ENCODE peak calls at places on chromosomes 12 and 14, in eight cellular contexts. J, U, I, B, K, E, Y and L are unnamed samples.

GRCh38 chr14:67820428-67820881 is 876 bp downstream of the RAD51B start:
- DNase-seq in Y (no peak), K (no peak), B (peak), J (peak), E (no peak), U (no peak), I (no peak), L (peak)

GRCh38 chr12:43988838-43989560 is 153.1 kb downstream of the TMEM117 start:
- DNase-seq in K (no peak), I (peak), Y (no peak), B (peak), U (no peak), J (peak), E (no peak), L (no peak)

GRCh38 chr14:67385120-67385519 is 25.0 kb downstream of the EIF2S1 start:
- DNase-seq in E (no peak), U (no peak), J (no peak), I (no peak), K (no peak), B (no peak), Y (no peak), L (no peak)

GRCh38 chr14:105301103-105301914 is 508 bp upstream of the BRF1 start:
- DNase-seq in E (peak), J (peak), I (peak), K (peak), B (peak), U (peak), Y (peak), L (peak)

GRCh38 chr12:123041042-123041531 is 60.6 kb downstream of the ARL6IP4 start:
- DNase-seq in K (no peak), U (no peak), Y (no peak), E (no peak), I (no peak), J (no peak), B (no peak), L (no peak)

GRCh38 chr14:24859559-24859958 is 190.4 kb downstream of the STXBP6 start:
- DNase-seq in B (no peak), J (no peak), K (no peak), E (no peak), I (no peak), Y (no peak), U (no peak), L (no peak)

GRCh38 chr12:56836800-56837663 is 73.9 kb downstream of the HSD17B6 start:
- DNase-seq in Y (no peak), U (no peak), J (peak), E (no peak), I (peak), K (no peak), B (peak), L (peak)

GRCh38 chr12:15227004-15227679 is 5.9 kb upstream of the RERG start:
- DNase-seq in U (peak), I (no peak), E (peak), Y (peak), B (peak), J (peak), K (peak), L (peak)

GRCh38 chr12:111369496-111370220 is 763 bp upstream of the PHETA1 start:
- DNase-seq in I (no peak), U (no peak), B (no peak), J (no peak), K (no peak), Y (no peak), E (no peak), L (no peak)

GRCh38 chr14:74963705-74964271 is 8.4 kb upstream of the PGF start:
- DNase-seq in E (peak), J (peak), U (no peak), B (peak), I (no peak), Y (peak), K (no peak), L (peak)

GRCh38 chr14:24368562-24369252 is 723 bp downstream of the NFATC4 start:
- DNase-seq in J (peak), B (peak), U (peak), I (no peak), Y (peak), K (no peak), E (peak), L (peak)

GRCh38 chr14:21041676-21042433 is at the start of gene RNASE7:
- DNase-seq in U (no peak), Y (no peak), J (peak), I (no peak), E (peak), K (no peak), B (peak), L (peak)

GRCh38 chr12:54173906-54174471 is 14.8 kb downstream of the SMUG1 start:
- DNase-seq in B (no peak), Y (no peak), I (no peak), U (no peak), K (no peak), J (no peak), E (no peak), L (no peak)

GRCh38 chr14:51581017-51581881 is 70.5 kb upstream of the FRMD6 start:
- DNase-seq in I (no peak), U (no peak), J (peak), K (no peak), E (no peak), B (peak), Y (no peak), L (peak)

GRCh38 chr14:59870277-59871165 is at the start of gene RTN1:
- DNase-seq in I (no peak), U (no peak), E (peak), J (peak), B (peak), Y (peak), K (peak), L (peak)

GRCh38 chr12:34602213-34602940 is 580.1 kb downstream of the ALG10 start:
- DNase-seq in Y (peak), I (no peak), E (no peak), J (no peak), K (no peak), B (no peak), U (no peak), L (no peak)

GRCh38 chr12:111482464-111482863 is 76.7 kb downstream of the SH2B3 start:
- DNase-seq in U (no peak), K (no peak), E (no peak), J (no peak), I (no peak), Y (no peak), B (no peak), L (no peak)

GRCh38 chr14:65482769-65483438 is 70.4 kb downstream of the FUT8 start:
- DNase-seq in J (peak), B (no peak), Y (no peak), U (no peak), E (no peak), I (no peak), K (no peak), L (no peak)

GRCh38 chr12:116213014-116213413 is 64.5 kb downstream of the MED13L start:
- DNase-seq in U (no peak), Y (no peak), J (no peak), B (no peak), K (no peak), I (no peak), E (no peak), L (no peak)

GRCh38 chr14:88005978-88006851 is 1.3 kb downstream of the GPR65 start:
- DNase-seq in J (no peak), U (no peak), K (no peak), B (peak), I (peak), E (no peak), Y (no peak), L (no peak)

GRCh38 chr12:127254420-127254955 is 1012.5 kb upstream of the TMEM132C start:
- DNase-seq in U (no peak), Y (no peak), B (no peak), E (no peak), K (no peak), J (no peak), I (no peak), L (no peak)

GRCh38 chr14:34062353-34062973 is 111.6 kb upstream of the EGLN3 start:
- DNase-seq in I (no peak), U (no peak), K (no peak), J (no peak), Y (no peak), B (no peak), E (no peak), L (no peak)

GRCh38 chr12:104460973-104461693 is 4.4 kb downstream of the CHST11 start:
- DNase-seq in J (no peak), K (no peak), I (no peak), B (no peak), Y (no peak), E (no peak), U (no peak), L (no peak)
- H3K4me3 ChIP-seq in J (no peak), K (no peak), I (peak), B (no peak), Y (no peak), E (no peak), U (no peak), L (no peak)

GRCh38 chr12:124566181-124567034 is 1.0 kb downstream of the NCOR2 start:
- DNase-seq in B (peak), J (peak), Y (peak), E (peak), K (peak), U (peak), I (no peak), L (peak)
- TF ChIP-seq CTCF in B (no peak), J (no peak), Y (no peak), E (no peak), K (no peak), U (peak), I (no peak), L (no peak)

GRCh38 chr12:991350-992278 is 591 bp downstream of the ERC1 start:
- DNase-seq in K (no peak), Y (no peak), U (peak), I (no peak), J (peak), B (no peak), E (no peak), L (peak)

GRCh38 chr12:989751-990278 is 1.2 kb upstream of the ERC1 start:
- DNase-seq in K (no peak), Y (peak), B (peak), E (no peak), U (peak), I (no peak), J (peak), L (peak)

GRCh38 chr12:990308-990648 is 745 bp upstream of the ERC1 start:
- DNase-seq in U (peak), K (peak), I (no peak), Y (peak), B (peak), J (peak), E (peak), L (peak)

GRCh38 chr12:990649-991349 is at the start of gene ERC1:
- DNase-seq in U (peak), K (peak), Y (peak), E (peak), J (peak), B (peak), I (no peak), L (peak)

GRCh38 chr12:992647-993046 is 1.6 kb downstream of the ERC1 start:
- DNase-seq in E (no peak), K (no peak), I (no peak), U (no peak), J (peak), Y (no peak), B (no peak), L (no peak)
- H3K4me3 ChIP-seq in E (peak), K (no peak), I (no peak), U (no peak), J (peak), Y (no peak), B (no peak), L (peak)

DNA sequence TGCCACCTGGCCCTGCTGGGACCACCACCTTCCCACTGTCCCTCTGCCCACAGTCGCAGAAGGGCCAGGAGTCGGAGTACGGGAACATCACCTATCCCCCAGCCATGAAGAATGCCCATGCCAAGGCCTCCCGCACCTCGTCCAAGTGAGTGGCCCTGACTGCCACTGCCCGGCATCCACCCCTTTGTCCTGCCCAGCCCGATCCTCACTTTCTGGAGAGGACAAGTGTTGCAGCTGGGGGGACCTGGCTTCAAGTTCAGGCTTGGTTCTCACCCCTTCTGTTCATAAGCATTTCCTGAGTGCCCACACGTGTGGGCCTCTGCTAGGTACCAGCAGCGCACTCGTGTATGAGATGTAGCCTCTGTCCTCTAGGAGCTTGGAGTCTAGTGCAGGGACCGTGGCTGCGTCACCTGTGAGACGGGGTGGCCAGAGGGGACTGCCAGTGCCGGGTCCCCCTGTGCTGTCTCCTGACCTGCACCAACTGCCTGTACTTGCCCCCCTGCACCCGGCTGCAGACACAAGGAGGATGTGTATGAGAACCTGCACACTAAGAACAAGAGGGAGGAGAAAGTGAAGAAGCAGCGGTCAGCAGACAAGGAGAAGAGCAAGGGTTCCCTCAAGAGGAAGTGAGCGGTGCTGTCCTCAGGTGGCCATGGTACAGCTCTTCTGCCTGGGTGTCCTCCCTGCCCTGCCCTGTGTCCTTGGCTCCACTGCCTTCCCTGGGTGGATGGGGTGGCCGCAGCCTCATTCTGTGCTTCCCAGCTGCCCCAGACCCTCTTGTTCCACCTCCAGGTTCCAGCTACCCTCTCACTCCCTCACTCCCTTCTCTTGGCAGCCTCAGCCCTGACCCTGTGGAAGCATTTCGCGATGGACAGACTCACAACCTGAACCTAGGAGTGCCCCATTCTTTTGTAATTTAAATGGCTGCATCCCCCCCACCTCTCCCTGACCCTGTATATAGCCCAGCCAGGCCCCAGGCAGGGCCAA is 9.4 kb downstream of the PTPN6 start:
- DNase-seq in U (peak), E (peak), J (peak), K (no peak), B (peak), Y (peak), I (no peak), L (peak)
- TF ChIP-seq CTCF in U (no peak), E (no peak), J (peak), K (no peak), B (no peak), Y (no peak), I (peak), L (no peak)

DNA sequence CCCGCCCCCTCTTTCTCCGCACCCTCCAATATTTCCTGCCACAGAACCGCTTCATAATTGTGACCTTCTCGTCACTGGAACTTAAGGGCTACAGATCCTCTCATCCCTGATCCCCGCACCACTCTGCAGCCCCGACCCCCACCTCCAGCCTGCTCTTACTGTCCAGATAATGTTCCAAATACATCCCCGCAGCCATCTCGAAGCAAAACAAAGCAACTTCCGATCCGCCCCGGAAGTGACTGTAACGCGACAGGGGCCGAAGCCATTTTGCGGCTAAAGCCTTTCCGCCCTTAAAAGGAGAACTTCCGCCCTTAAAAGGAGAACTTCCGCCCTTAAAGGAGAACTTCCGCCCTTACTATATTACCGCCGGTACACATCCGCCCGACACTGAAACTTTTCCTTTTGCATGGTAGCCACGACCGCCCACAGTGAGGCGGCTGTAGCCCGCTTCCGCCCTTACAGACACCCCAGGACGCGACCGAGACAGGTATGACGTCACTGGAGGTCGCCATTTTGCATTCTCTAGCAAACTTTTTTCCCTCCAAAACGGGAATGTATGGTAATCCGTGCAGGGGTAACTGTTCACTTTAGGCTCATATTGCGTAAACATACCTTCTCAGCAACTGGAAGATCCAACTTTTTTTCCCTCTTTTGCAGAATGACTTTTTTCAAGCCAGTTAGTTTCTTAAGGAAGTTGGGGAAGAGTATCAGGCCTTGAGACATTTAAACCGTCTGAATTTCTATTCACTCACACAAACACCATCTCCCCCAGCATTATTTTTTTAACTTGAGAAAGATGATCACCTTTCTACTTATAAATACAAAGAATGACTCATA is at the start of gene ING4:
- DNase-seq in Y (peak), U (peak), J (peak), B (peak), K (peak), I (peak), E (peak), L (peak)
- H3K4me3 ChIP-seq in Y (peak), U (peak), J (peak), B (peak), K (peak), I (peak), E (peak), L (peak)

DNA sequence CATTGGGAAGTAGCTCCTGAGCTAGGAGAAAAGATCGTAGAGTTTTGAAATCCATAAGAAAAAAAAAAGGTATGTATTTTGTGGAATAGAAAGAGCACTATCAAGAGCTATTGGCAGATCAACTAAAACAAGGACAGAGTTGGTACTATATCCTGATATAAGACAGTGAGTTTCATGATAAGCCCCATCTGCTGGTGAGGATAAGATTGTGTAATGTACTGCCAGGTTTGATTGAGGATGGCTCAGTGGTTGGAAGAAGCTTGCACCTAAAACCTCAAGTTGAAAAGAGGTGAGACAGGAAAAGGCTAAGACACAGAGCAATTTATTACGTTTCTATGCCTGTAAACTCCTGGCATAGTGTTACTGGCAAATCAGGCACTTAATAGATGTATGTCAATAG is 525.6 kb downstream of the FLRT2 start:
- DNase-seq in J (peak), E (no peak), I (no peak), U (no peak), Y (no peak), B (peak), K (no peak), L (peak)
- TF ChIP-seq CTCF in J (no peak), E (no peak), I (no peak), U (no peak), Y (no peak), B (no peak), K (no peak), L (no peak)

DNA sequence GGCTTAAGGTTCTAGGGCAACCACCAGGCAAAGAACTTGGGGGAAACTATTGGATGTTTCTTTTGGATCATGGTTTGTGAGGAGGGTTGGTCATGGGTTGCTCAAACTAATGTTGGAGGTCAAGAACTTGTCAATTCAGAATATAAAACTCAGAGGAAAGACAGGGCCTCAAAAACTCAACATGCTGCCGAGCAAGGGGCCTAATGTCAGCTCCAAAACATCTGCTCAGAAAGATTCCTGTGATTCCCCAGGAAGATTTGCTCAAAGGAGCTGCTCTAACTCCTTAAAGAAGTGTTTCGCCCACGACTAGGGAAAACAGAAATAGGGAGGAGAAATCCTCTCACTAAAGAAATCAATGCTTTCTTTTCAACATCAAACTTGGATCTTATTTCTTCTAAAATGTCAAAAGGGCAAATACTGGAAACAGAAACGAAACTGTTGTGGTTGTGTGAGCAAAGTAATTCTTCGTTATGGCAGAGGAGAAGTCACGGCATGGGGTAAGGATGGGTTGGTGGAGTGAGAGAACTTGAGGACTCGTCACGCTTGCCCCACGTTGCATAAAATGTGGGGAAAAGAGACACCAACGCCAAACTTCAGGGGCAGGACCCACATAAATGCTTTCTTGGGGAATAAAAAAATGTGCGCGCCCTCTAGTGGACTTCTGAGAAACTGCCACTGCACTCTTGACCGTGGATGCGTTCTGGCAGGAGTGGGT is 3.8 kb upstream of the IGF1 start:
- DNase-seq in I (peak), B (peak), J (peak), K (peak), Y (peak), U (peak), E (peak), L (peak)
- H3K4me3 ChIP-seq in I (peak), B (peak), J (peak), K (no peak), Y (peak), U (no peak), E (peak), L (peak)

DNA sequence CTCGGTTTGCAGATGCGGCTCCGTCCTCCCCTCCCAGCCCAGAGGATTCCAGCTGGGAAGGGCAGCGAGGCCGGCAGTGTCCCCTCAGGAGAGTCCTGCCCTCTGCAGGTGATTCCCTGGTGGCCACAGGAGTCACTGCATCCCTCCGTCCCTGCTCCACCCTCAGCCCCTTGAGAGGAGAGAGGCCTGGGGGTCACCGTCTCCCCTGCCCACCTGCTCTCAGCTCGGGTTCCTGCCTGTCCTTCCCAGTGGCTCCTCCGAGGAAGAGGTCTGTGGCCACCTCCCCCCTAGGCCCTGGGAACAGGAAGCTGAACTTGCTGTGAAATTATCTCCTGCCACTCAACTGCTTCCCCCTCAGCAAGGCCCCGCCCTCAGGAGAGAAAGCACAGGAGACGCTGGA is 12.9 kb upstream of the GALNT9 start:
- DNase-seq in I (no peak), B (no peak), J (no peak), E (no peak), Y (no peak), U (no peak), K (no peak), L (no peak)
- TF ChIP-seq CTCF in I (peak), B (peak), J (no peak), E (no peak), Y (peak), U (no peak), K (no peak), L (peak)